ENCODE peak calls at places on chromosomes 13 and 19, in seven cellular contexts. H is neural progenitor cell; G is dermis microvascular lymphatic vessel endothelial cell; W is substantia nigra; A is Kasumi-1; L is uterus; B is stimulated activated CD8-positive, alpha-beta memory T cell treated with anti-CD3 and anti-CD28 coated beads, Interleukin-15, amount 100 ng/mL, for 1 hour. N is an unnamed sample.

GRCh38 chr13:114282143-114282685 is 813 bp downstream of the UPF3A start:
- DNase-seq in H (peak), B (peak), W (peak), G (no peak), A (peak), L (no peak), N (no peak)

GRCh38 chr19:16206637-16207036 is 8.9 kb downstream of the AP1M1 start:
- DNase-seq in G (no peak), W (no peak), A (no peak), B (no peak), H (no peak), L (no peak), N (no peak)

GRCh38 chr19:3024870-3025515 is 4.1 kb downstream of the TLE2 start:
- DNase-seq in L (no peak), A (no peak), H (peak), W (no peak), G (peak), B (no peak), N (no peak)

GRCh38 chr13:39058040-39058439 is 19.8 kb downstream of the NHLRC3 start:
- DNase-seq in W (no peak), A (no peak), H (no peak), G (no peak), L (no peak), B (no peak), N (no peak)

GRCh38 chr19:38392707-38393308 is 4.3 kb downstream of the SPRED3 start:
- DNase-seq in A (no peak), B (no peak), L (no peak), W (no peak), G (no peak), H (no peak), N (peak)

GRCh38 chr13:26946675-26947342 is 186.2 kb upstream of the GPR12 start:
- DNase-seq in A (peak), W (no peak), B (no peak), G (peak), H (peak), L (no peak), N (peak)

GRCh38 chr13:50152224-50152623 is 137.0 kb downstream of the KCNRG start:
- DNase-seq in H (no peak), L (no peak), G (no peak), A (no peak), B (no peak), W (no peak), N (no peak)

GRCh38 chr19:54576411-54576976 is 2.9 kb downstream of the LILRA2 start:
- DNase-seq in W (no peak), A (no peak), G (no peak), L (no peak), B (no peak), H (no peak), N (no peak)

GRCh38 chr19:16153582-16154336 is 10.3 kb downstream of the HSH2D start:
- DNase-seq in B (no peak), L (no peak), W (no peak), G (no peak), H (peak), A (no peak), N (no peak)

N was measured in A549.